ENCODE peak calls at places on chromosomes 16 and 17, in nine cellular contexts. N is fibroblast of pulmonary artery; H is lower lobe of right lung; R is kidney epithelial cell; F is bronchial epithelial cell; A is spleen; W is CD8-positive, alpha-beta T cell; D is dorsolateral prefrontal cortex; O is A549. J is an unnamed sample.

GRCh38 chr17:15501788-15502187 is 34.4 kb upstream of the CDRT4 start:
- DNase-seq in N (no peak), H (no peak), R (no peak), F (no peak), A (no peak), W (no peak), D (no peak), O (no peak), J (no peak)

GRCh38 chr16:49596699-49597291 is 223.2 kb downstream of the C16orf78 start:
- DNase-seq in N (no peak), H (no peak), R (no peak), F (no peak), A (peak; percentile 61), W (no peak), D (no peak), O (no peak), J (no peak)

GRCh38 chr17:10081571-10082169 is 116.7 kb downstream of the GAS7 start:
- DNase-seq in N (no peak), H (no peak), R (no peak), F (no peak), A (no peak), W (no peak), D (no peak), O (no peak), J (no peak)

GRCh38 chr17:38741853-38742421 is 6.2 kb downstream of the PCGF2 start:
- DNase-seq in N (no peak), H (peak; percentile 68), R (no peak), F (no peak), A (peak; percentile 53), W (no peak), D (no peak), O (no peak), J (no peak)

GRCh38 chr16:83934684-83934977 is 18.4 kb upstream of the OSGIN1 start:
- DNase-seq in N (no peak), H (no peak), R (no peak), F (no peak), A (no peak), W (no peak), D (no peak), O (no peak), J (no peak)

GRCh38 chr16:24270721-24271120 is 14.6 kb downstream of the CACNG3 start:
- DNase-seq in N (no peak), H (no peak), R (no peak), F (no peak), A (no peak), W (no peak), D (no peak), O (no peak), J (no peak)

GRCh38 chr17:81126281-81127132 is 38.8 kb upstream of the PVALEF start:
- DNase-seq in N (no peak), H (no peak), R (no peak), F (no peak), A (no peak), W (no peak), D (peak; percentile 67), O (no peak), J (no peak)

GRCh38 chr17:61420128-61420527 is 20.5 kb downstream of the TBX2 start:
- DNase-seq in N (no peak), H (no peak), R (no peak), F (no peak), A (no peak), W (no peak), D (no peak), O (no peak), J (no peak)

DNA sequence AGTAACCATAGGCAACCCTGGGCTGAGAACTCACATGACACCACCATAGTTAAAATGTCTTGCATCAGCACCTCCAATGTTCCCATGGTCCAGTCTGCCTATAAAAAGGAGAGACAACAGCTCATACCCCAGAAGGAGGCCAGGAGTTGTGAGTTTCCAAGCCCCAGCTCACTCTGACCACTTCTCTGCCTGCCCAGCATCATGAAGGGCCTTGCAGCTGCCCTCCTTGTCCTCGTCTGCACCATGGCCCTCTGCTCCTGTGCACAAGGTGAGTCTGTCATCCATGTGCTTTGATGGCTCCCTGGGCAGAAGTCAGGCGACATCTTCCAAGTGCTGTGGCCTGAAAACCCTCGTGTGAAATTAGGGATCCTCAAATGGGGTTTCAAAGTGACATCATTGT is at the start of gene CCL18:
- DNase-seq in N (no peak), H (no peak), R (no peak), F (no peak), A (no peak), W (no peak), D (no peak), O (no peak), J (no peak)
- H3K4me3 ChIP-seq in N (no peak within 1 kb of the TSS), H (no peak within 1 kb of the TSS), R (no peak within 1 kb of the TSS), F (no peak within 1 kb of the TSS), A (no peak within 1 kb of the TSS), W (no peak within 1 kb of the TSS), D (no peak within 1 kb of the TSS), O (no peak within 1 kb of the TSS), J (no peak within 1 kb of the TSS)

GRCh38 chr17:33322063-33322462 is 29.0 kb upstream of the ASIC2 start:
- DNase-seq in N (no peak), H (no peak), R (no peak), F (no peak), A (no peak), W (no peak), D (peak; percentile 49), O (no peak), J (no peak)

GRCh38 chr17:33316733-33317132 is 23.6 kb upstream of the ASIC2 start:
- DNase-seq in N (no peak), H (no peak), R (no peak), F (no peak), A (no peak), W (no peak), D (no peak), O (no peak), J (no peak)

DNA sequence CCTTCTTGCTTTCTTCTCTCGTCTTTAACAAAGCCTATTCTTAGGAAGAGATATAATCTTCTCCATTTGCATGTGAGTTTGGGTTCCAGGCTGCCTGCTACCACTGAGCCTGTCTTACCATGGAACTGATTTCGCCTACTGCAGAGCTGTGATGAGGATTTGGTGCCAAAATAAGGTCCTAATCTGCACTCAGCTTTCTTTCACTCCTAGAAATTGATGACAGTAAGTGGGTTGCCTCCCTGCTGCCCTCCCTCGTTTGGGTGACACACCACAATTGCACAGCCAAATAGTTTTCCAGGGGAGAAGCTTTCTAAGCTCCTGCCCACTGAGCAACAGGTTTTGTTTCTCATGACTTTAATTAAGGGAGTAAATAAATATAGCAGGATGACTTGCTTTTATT is 25.1 kb upstream of the ASIC2 start:
- DNase-seq in N (no peak), H (no peak), R (no peak), F (no peak), A (no peak), W (no peak), D (no peak), O (no peak), J (no peak)
- TF ChIP-seq CTCF in N (no peak), H (no peak), R (no peak), F (no peak), A (no peak), W (no peak), D (no peak), O (no peak), J (no peak)

DNA sequence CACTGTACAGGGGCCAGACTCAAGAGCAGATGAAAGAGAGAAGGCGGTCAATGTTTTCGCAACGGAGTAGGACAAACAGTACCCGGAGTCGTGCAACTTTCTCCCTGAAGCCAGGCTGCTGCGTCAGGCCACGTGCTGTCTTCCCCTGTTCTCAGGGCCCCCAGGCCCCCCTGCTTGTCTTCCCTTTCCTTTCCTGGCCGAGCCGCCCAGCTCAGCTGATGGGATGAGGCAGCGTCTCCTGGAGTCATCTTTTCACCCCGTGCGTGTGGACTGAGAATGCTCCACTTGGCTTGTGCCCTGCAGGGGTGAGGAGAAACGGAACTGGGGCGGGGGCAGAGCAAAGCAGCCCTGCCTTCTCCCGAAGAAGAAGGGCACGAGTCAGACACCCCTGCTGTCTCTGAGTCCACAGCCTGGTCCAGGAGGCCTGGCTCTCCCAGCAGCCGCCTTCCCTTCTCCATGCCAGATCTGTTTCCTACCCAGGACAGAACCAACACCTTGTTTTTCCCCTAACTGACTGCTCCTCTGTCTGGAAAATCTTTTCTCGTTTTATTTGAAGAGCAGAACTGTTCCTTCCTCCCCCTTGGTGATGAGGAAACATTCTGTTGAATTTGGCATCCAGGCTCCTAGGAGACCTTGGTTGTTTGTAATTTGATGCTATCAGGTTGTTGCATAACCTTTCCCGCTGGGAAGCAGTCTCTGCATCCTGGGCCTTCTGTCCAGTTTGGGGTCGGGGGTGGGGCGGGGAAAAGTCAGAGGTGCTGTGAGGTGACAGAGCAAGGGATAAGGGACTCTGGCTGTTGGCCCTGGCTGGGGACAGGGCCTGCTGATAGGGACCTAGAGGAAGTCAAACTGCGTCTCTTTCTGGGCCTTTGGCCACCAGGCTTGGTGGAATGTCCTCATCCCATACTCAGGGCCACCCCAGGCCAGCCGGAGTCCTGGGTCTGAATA is 78.8 kb downstream of the WIPI1 start:
- DNase-seq in N (peak; percentile 98), H (peak; percentile 95), R (no peak), F (peak; percentile 66), A (peak; percentile 92), W (no peak), D (peak; percentile 72), O (peak; percentile 88), J (peak; percentile 75)
- H3K4me3 ChIP-seq in N (peak overlapping the region; percentile 14), H (no peak overlapping the region), R (no peak overlapping the region), F (no peak overlapping the region), A (no peak overlapping the region), W (no peak overlapping the region), D (no peak overlapping the region), O (peak overlapping the region; percentile 23), J (peak overlapping the region; percentile 0)

GRCh38 chr17:75036643-75037268 is 10.0 kb downstream of the ATP5PD start:
- DNase-seq in N (peak; percentile 90), H (peak; percentile 81), R (no peak), F (peak; percentile 57), A (peak; percentile 91), W (peak; percentile 98), D (peak; percentile 76), O (peak; percentile 97), J (no peak)

GRCh38 chr17:75031972-75032895 is 14.5 kb downstream of the ATP5PD start:
- DNase-seq in N (peak; percentile 80), H (peak; percentile 68), R (no peak), F (peak; percentile 64), A (peak; percentile 83), W (peak; percentile 74), D (peak; percentile 93), O (peak; percentile 86), J (no peak)

GRCh38 chr17:75032896-75033294 is 13.9 kb downstream of the ATP5PD start:
- DNase-seq in N (peak; percentile 29), H (no peak), R (no peak), F (no peak), A (no peak), W (peak; percentile 34), D (no peak), O (peak; percentile 48), J (no peak)

GRCh38 chr17:75033346-75034235 is 13.2 kb downstream of the ATP5PD start:
- DNase-seq in N (peak; percentile 90), H (peak; percentile 88), R (no peak), F (peak; percentile 81), A (peak; percentile 92), W (peak; percentile 83), D (peak; percentile 96), O (peak; percentile 97), J (peak; percentile 87)

DNA sequence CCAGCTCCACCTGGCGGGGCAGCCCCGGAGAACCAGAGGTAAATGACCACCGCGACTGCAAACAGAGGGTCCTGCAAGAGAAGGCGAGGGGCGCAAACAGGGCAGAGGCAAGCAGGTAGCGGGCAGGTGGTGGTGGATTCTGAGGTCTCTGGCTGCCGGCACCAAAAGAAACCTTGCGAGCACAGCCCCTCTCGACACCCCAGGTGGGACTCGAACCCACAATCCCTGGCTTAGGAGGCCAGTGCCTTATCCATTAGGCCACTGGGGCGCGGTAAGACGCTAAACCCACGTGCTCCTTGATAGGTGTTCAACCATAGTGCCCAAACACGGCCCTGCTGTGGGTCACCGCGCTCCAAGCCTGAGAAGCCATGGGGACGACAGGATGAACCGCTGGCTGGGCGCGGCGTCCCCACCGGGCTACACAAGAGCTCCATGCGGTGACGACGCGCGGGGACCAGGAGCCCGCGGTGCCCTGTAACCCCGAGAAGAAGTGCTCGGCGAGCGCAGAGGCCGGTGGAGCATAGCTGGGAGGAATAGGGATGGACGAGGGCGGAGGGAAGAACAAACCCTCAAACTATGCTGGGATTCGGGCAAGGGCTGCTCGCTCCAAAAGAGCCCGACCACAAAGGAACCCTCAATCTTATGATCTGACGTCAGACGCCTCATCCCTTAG is 12.4 kb downstream of the ATP5PD start:
- DNase-seq in N (peak; percentile 88), H (peak; percentile 89), R (no peak), F (peak; percentile 80), A (peak; percentile 93), W (peak; percentile 83), D (peak; percentile 92), O (peak; percentile 97), J (peak; percentile 73)
- TF ChIP-seq CTCF in N (peak; percentile 4), H (no peak), R (peak; percentile 29), F (peak; percentile 10), A (no peak), W (no peak), D (no peak), O (no peak), J (no peak)